ENCODE peak calls at places on chromosomes 11 and 22, in nine cellular contexts. One of them, this sample, is unnamed.

GRCh38 chr11:117328414-117329010 is 858 bp downstream of the CEP164 start:
- DNase-seq in CD4-positive, alpha-beta memory T cell: no peak
- DNase-seq in OCI-LY7: peak; percentile 19
- DNase-seq in RWPE2: no peak
- DNase-seq in IMR-90: peak; percentile 58
- DNase-seq in CD8-positive, alpha-beta memory T cell: no peak
- DNase-seq in neuronal stem cell: no peak
- DNase-seq in AG04450: no peak
- DNase-seq in Peyer's patch: no peak
- DNase-seq in this sample: peak; percentile 54

GRCh38 chr11:92527467-92527866 is 302.8 kb downstream of the FAT3 start:
- DNase-seq in CD4-positive, alpha-beta memory T cell: no peak
- DNase-seq in OCI-LY7: no peak
- DNase-seq in RWPE2: no peak
- DNase-seq in IMR-90: no peak
- DNase-seq in CD8-positive, alpha-beta memory T cell: no peak
- DNase-seq in neuronal stem cell: no peak
- DNase-seq in AG04450: no peak
- DNase-seq in Peyer's patch: no peak
- DNase-seq in this sample: no peak

GRCh38 chr22:23837496-23837859 is 1.3 kb downstream of the DERL3 start:
- DNase-seq in CD4-positive, alpha-beta memory T cell: no peak
- DNase-seq in OCI-LY7: no peak
- DNase-seq in RWPE2: no peak
- DNase-seq in IMR-90: no peak
- DNase-seq in CD8-positive, alpha-beta memory T cell: no peak
- DNase-seq in neuronal stem cell: no peak
- DNase-seq in AG04450: no peak
- DNase-seq in Peyer's patch: no peak
- DNase-seq in this sample: no peak

GRCh38 chr22:37643225-37643847 is 3.9 kb downstream of the SH3BP1 start:
- DNase-seq in CD4-positive, alpha-beta memory T cell: peak; percentile 81
- DNase-seq in OCI-LY7: peak; percentile 79
- DNase-seq in RWPE2: peak; percentile 69
- DNase-seq in IMR-90: peak; percentile 57
- DNase-seq in CD8-positive, alpha-beta memory T cell: peak; percentile 82
- DNase-seq in neuronal stem cell: peak; percentile 79
- DNase-seq in AG04450: peak; percentile 11
- DNase-seq in Peyer's patch: peak; percentile 94
- DNase-seq in this sample: peak; percentile 89

GRCh38 chr11:130094614-130095013 is 24.9 kb downstream of the APLP2 start:
- DNase-seq in CD4-positive, alpha-beta memory T cell: no peak
- DNase-seq in OCI-LY7: no peak
- DNase-seq in RWPE2: no peak
- DNase-seq in IMR-90: no peak
- DNase-seq in CD8-positive, alpha-beta memory T cell: no peak
- DNase-seq in neuronal stem cell: no peak
- DNase-seq in AG04450: no peak
- DNase-seq in Peyer's patch: no peak
- DNase-seq in this sample: no peak

GRCh38 chr11:65637794-65638317 is at the start of gene SIPA1:
- DNase-seq in CD4-positive, alpha-beta memory T cell: peak; percentile 63
- DNase-seq in OCI-LY7: peak; percentile 75
- DNase-seq in RWPE2: no peak
- DNase-seq in IMR-90: peak; percentile 93
- DNase-seq in CD8-positive, alpha-beta memory T cell: peak; percentile 76
- DNase-seq in neuronal stem cell: peak; percentile 90
- DNase-seq in AG04450: peak; percentile 82
- DNase-seq in Peyer's patch: peak; percentile 83
- DNase-seq in this sample: peak; percentile 78

GRCh38 chr11:110374921-110375320 is 54.8 kb upstream of the FDX1 start:
- DNase-seq in CD4-positive, alpha-beta memory T cell: no peak
- DNase-seq in OCI-LY7: no peak
- DNase-seq in RWPE2: no peak
- DNase-seq in IMR-90: no peak
- DNase-seq in CD8-positive, alpha-beta memory T cell: no peak
- DNase-seq in neuronal stem cell: no peak
- DNase-seq in AG04450: no peak
- DNase-seq in Peyer's patch: no peak
- DNase-seq in this sample: no peak

GRCh38 chr22:24446291-24446611 is 18.9 kb downstream of the ADORA2A start:
- DNase-seq in CD4-positive, alpha-beta memory T cell: no peak
- DNase-seq in OCI-LY7: no peak
- DNase-seq in RWPE2: no peak
- DNase-seq in IMR-90: no peak
- DNase-seq in CD8-positive, alpha-beta memory T cell: no peak
- DNase-seq in neuronal stem cell: no peak
- DNase-seq in AG04450: no peak
- DNase-seq in Peyer's patch: no peak
- DNase-seq in this sample: no peak

GRCh38 chr22:25827415-25827814 is 85.4 kb downstream of the MYO18B start:
- DNase-seq in CD4-positive, alpha-beta memory T cell: no peak
- DNase-seq in OCI-LY7: no peak
- DNase-seq in RWPE2: peak; percentile 6
- DNase-seq in IMR-90: no peak
- DNase-seq in CD8-positive, alpha-beta memory T cell: no peak
- DNase-seq in neuronal stem cell: peak; percentile 8
- DNase-seq in AG04450: no peak
- DNase-seq in Peyer's patch: no peak
- DNase-seq in this sample: no peak

GRCh38 chr11:112644410-112645131 is 316.6 kb upstream of the NCAM1 start:
- DNase-seq in CD4-positive, alpha-beta memory T cell: no peak
- DNase-seq in OCI-LY7: no peak
- DNase-seq in RWPE2: no peak
- DNase-seq in IMR-90: no peak
- DNase-seq in CD8-positive, alpha-beta memory T cell: no peak
- DNase-seq in neuronal stem cell: no peak
- DNase-seq in AG04450: no peak
- DNase-seq in Peyer's patch: no peak
- DNase-seq in this sample: no peak

GRCh38 chr11:68074584-68075352 is 35.9 kb downstream of the TCIRG1 start:
- DNase-seq in CD4-positive, alpha-beta memory T cell: no peak
- DNase-seq in OCI-LY7: no peak
- DNase-seq in RWPE2: no peak
- DNase-seq in IMR-90: no peak
- DNase-seq in CD8-positive, alpha-beta memory T cell: no peak
- DNase-seq in neuronal stem cell: no peak
- DNase-seq in AG04450: no peak
- DNase-seq in Peyer's patch: no peak
- DNase-seq in this sample: no peak

GRCh38 chr11:124761301-124762021 is 629 bp downstream of the ESAM start:
- DNase-seq in CD4-positive, alpha-beta memory T cell: no peak
- DNase-seq in OCI-LY7: no peak
- DNase-seq in RWPE2: no peak
- DNase-seq in IMR-90: no peak
- DNase-seq in CD8-positive, alpha-beta memory T cell: no peak
- DNase-seq in neuronal stem cell: no peak
- DNase-seq in AG04450: no peak
- DNase-seq in Peyer's patch: no peak
- DNase-seq in this sample: no peak

GRCh38 chr11:2388431-2389024 is 11.4 kb downstream of the CD81 start:
- DNase-seq in CD4-positive, alpha-beta memory T cell: peak; percentile 20
- DNase-seq in OCI-LY7: no peak
- DNase-seq in RWPE2: no peak
- DNase-seq in IMR-90: no peak
- DNase-seq in CD8-positive, alpha-beta memory T cell: no peak
- DNase-seq in neuronal stem cell: no peak
- DNase-seq in AG04450: no peak
- DNase-seq in Peyer's patch: no peak
- DNase-seq in this sample: no peak

GRCh38 chr11:47270331-47271271 is 668 bp downstream of the MADD start:
- DNase-seq in CD4-positive, alpha-beta memory T cell: peak; percentile 73
- DNase-seq in OCI-LY7: peak; percentile 55
- DNase-seq in RWPE2: no peak
- DNase-seq in IMR-90: peak; percentile 72
- DNase-seq in CD8-positive, alpha-beta memory T cell: peak; percentile 25
- DNase-seq in neuronal stem cell: no peak
- DNase-seq in AG04450: no peak
- DNase-seq in Peyer's patch: peak; percentile 59
- DNase-seq in this sample: peak; percentile 41

GRCh38 chr11:36928621-36929020 is 330.6 kb upstream of the RAG2 start:
- DNase-seq in CD4-positive, alpha-beta memory T cell: no peak
- DNase-seq in OCI-LY7: no peak
- DNase-seq in RWPE2: no peak
- DNase-seq in IMR-90: no peak
- DNase-seq in CD8-positive, alpha-beta memory T cell: no peak
- DNase-seq in neuronal stem cell: no peak
- DNase-seq in AG04450: no peak
- DNase-seq in Peyer's patch: no peak
- DNase-seq in this sample: no peak

GRCh38 chr11:101523193-101523592 is 60.6 kb downstream of the TRPC6 start:
- DNase-seq in CD4-positive, alpha-beta memory T cell: no peak
- DNase-seq in OCI-LY7: peak; percentile 60
- DNase-seq in RWPE2: no peak
- DNase-seq in IMR-90: no peak
- DNase-seq in CD8-positive, alpha-beta memory T cell: no peak
- DNase-seq in neuronal stem cell: no peak
- DNase-seq in AG04450: no peak
- DNase-seq in Peyer's patch: no peak
- DNase-seq in this sample: no peak

GRCh38 chr11:34266090-34266912 is 91.5 kb downstream of the ABTB2 start:
- DNase-seq in CD4-positive, alpha-beta memory T cell: no peak
- DNase-seq in OCI-LY7: no peak
- DNase-seq in RWPE2: no peak
- DNase-seq in IMR-90: peak; percentile 95
- DNase-seq in CD8-positive, alpha-beta memory T cell: no peak
- DNase-seq in neuronal stem cell: no peak
- DNase-seq in AG04450: peak; percentile 84
- DNase-seq in Peyer's patch: no peak
- DNase-seq in this sample: peak; percentile 65
- H3K27ac ChIP-seq in CD4-positive, alpha-beta memory T cell: no peak overlapping the region
- H3K27ac ChIP-seq in OCI-LY7: no peak overlapping the region
- H3K27ac ChIP-seq in RWPE2: peak overlapping the region; percentile 29
- H3K27ac ChIP-seq in IMR-90: peak overlapping the region; percentile 19
- H3K27ac ChIP-seq in CD8-positive, alpha-beta memory T cell: no peak overlapping the region
- H3K27ac ChIP-seq in neuronal stem cell: no peak overlapping the region
- H3K27ac ChIP-seq in AG04450: peak overlapping the region; percentile 39
- H3K27ac ChIP-seq in Peyer's patch: peak overlapping the region; percentile 8
- H3K27ac ChIP-seq in this sample: peak overlapping the region; percentile 82

GRCh38 chr22:36440429-36441002 is 40.9 kb downstream of the TXN2 start:
- DNase-seq in CD4-positive, alpha-beta memory T cell: no peak
- DNase-seq in OCI-LY7: no peak
- DNase-seq in RWPE2: no peak
- DNase-seq in IMR-90: no peak
- DNase-seq in CD8-positive, alpha-beta memory T cell: no peak
- DNase-seq in neuronal stem cell: no peak
- DNase-seq in AG04450: no peak
- DNase-seq in Peyer's patch: no peak
- DNase-seq in this sample: no peak
- H3K27ac ChIP-seq in CD4-positive, alpha-beta memory T cell: no peak overlapping the region
- H3K27ac ChIP-seq in OCI-LY7: no peak overlapping the region
- H3K27ac ChIP-seq in RWPE2: peak overlapping the region; percentile 57
- H3K27ac ChIP-seq in IMR-90: no peak overlapping the region
- H3K27ac ChIP-seq in CD8-positive, alpha-beta memory T cell: no peak overlapping the region
- H3K27ac ChIP-seq in neuronal stem cell: no peak overlapping the region
- H3K27ac ChIP-seq in AG04450: peak overlapping the region; percentile 3
- H3K27ac ChIP-seq in Peyer's patch: peak overlapping the region; percentile 37
- H3K27ac ChIP-seq in this sample: peak overlapping the region; percentile 73

GRCh38 chr22:39254122-39254521 is 9.3 kb upstream of the PDGFB start:
- DNase-seq in CD4-positive, alpha-beta memory T cell: no peak
- DNase-seq in OCI-LY7: no peak
- DNase-seq in RWPE2: no peak
- DNase-seq in IMR-90: no peak
- DNase-seq in CD8-positive, alpha-beta memory T cell: no peak
- DNase-seq in neuronal stem cell: no peak
- DNase-seq in AG04450: no peak
- DNase-seq in Peyer's patch: no peak
- DNase-seq in this sample: no peak

GRCh38 chr22:39256979-39257378 is 12.2 kb upstream of the PDGFB start:
- DNase-seq in CD4-positive, alpha-beta memory T cell: no peak
- DNase-seq in OCI-LY7: no peak
- DNase-seq in RWPE2: no peak
- DNase-seq in IMR-90: no peak
- DNase-seq in CD8-positive, alpha-beta memory T cell: no peak
- DNase-seq in neuronal stem cell: no peak
- DNase-seq in AG04450: no peak
- DNase-seq in Peyer's patch: no peak
- DNase-seq in this sample: no peak

GRCh38 chr22:39256186-39256552 is 11.4 kb upstream of the PDGFB start:
- DNase-seq in CD4-positive, alpha-beta memory T cell: no peak
- DNase-seq in OCI-LY7: no peak
- DNase-seq in RWPE2: no peak
- DNase-seq in IMR-90: no peak
- DNase-seq in CD8-positive, alpha-beta memory T cell: no peak
- DNase-seq in neuronal stem cell: no peak
- DNase-seq in AG04450: no peak
- DNase-seq in Peyer's patch: no peak
- DNase-seq in this sample: no peak

GRCh38 chr22:39254789-39255298 is 10.1 kb upstream of the PDGFB start:
- DNase-seq in CD4-positive, alpha-beta memory T cell: peak; percentile 78
- DNase-seq in OCI-LY7: no peak
- DNase-seq in RWPE2: no peak
- DNase-seq in IMR-90: peak; percentile 79
- DNase-seq in CD8-positive, alpha-beta memory T cell: peak; percentile 55
- DNase-seq in neuronal stem cell: no peak
- DNase-seq in AG04450: no peak
- DNase-seq in Peyer's patch: no peak
- DNase-seq in this sample: peak; percentile 63

DNA sequence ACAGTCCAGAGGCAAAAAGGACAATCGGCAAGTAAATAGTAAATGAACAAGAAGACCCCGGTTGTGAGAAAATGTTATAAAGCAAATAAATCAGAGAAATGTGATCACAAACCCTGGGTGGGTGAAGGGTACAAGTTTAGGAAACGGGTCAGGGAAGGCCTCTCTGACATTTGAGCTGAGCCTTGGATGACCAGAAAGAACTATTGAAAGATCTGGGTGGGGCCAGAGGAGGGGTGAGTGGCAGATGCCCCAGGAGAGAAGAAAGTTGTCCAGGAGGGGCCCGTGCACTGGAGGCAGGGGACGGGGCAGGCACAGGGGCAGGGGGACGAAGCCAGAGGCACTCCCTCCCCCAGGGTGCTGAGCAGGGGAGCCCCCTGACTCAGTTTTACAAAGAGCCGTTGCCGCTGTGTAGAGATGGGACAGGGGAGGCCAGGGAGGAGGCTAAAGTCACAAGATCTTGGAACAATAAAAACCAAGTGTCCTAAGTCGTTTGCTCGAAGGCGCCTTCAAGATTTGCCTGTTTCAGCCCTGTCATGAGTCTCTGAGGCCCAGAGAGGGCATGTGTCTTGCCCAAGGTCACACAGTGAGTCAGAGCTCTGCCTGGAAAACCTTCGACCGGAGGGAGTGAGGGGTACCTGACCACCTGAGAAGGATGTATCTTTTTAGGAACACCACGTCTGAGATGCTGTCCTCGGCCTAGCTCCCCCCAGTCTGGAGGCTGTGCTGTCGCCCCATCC is 10.8 kb upstream of the PDGFB start:
- DNase-seq in CD4-positive, alpha-beta memory T cell: no peak
- DNase-seq in OCI-LY7: no peak
- DNase-seq in RWPE2: no peak
- DNase-seq in IMR-90: no peak
- DNase-seq in CD8-positive, alpha-beta memory T cell: no peak
- DNase-seq in neuronal stem cell: no peak
- DNase-seq in AG04450: no peak
- DNase-seq in Peyer's patch: no peak
- DNase-seq in this sample: no peak
- H3K27ac ChIP-seq in CD4-positive, alpha-beta memory T cell: no peak overlapping the region
- H3K27ac ChIP-seq in OCI-LY7: no peak overlapping the region
- H3K27ac ChIP-seq in RWPE2: peak overlapping the region; percentile 48
- H3K27ac ChIP-seq in IMR-90: peak overlapping the region; percentile 41
- H3K27ac ChIP-seq in CD8-positive, alpha-beta memory T cell: no peak overlapping the region
- H3K27ac ChIP-seq in neuronal stem cell: no peak overlapping the region
- H3K27ac ChIP-seq in AG04450: peak overlapping the region; percentile 71
- H3K27ac ChIP-seq in Peyer's patch: no peak overlapping the region
- H3K27ac ChIP-seq in this sample: peak overlapping the region; percentile 87

GRCh38 chr11:74283580-74284180 is 27.8 kb downstream of the P4HA3 start:
- DNase-seq in CD4-positive, alpha-beta memory T cell: no peak
- DNase-seq in OCI-LY7: no peak
- DNase-seq in RWPE2: no peak
- DNase-seq in IMR-90: no peak
- DNase-seq in CD8-positive, alpha-beta memory T cell: no peak
- DNase-seq in neuronal stem cell: no peak
- DNase-seq in AG04450: no peak
- DNase-seq in Peyer's patch: no peak
- DNase-seq in this sample: no peak
- H3K27ac ChIP-seq in CD4-positive, alpha-beta memory T cell: no peak overlapping the region
- H3K27ac ChIP-seq in OCI-LY7: no peak overlapping the region
- H3K27ac ChIP-seq in RWPE2: no peak overlapping the region
- H3K27ac ChIP-seq in IMR-90: no peak overlapping the region
- H3K27ac ChIP-seq in CD8-positive, alpha-beta memory T cell: no peak overlapping the region
- H3K27ac ChIP-seq in neuronal stem cell: no peak overlapping the region
- H3K27ac ChIP-seq in AG04450: no peak overlapping the region
- H3K27ac ChIP-seq in Peyer's patch: no peak overlapping the region
- H3K27ac ChIP-seq in this sample: no peak overlapping the region